ENCODE peak calls at places on chromosomes 6 and 20, in nine cellular contexts. I is spleen, Y is HFF-Myc, T is endothelial cell of umbilical vein, Z is SJSA1, P is A549, C is hepatocyte, G is left ventricle myocardium inferior, W is heart right ventricle. E is an unnamed sample.
A peak's percentile ranks its signal among the peaks of the same experiment; 100 is the strongest.

GRCh38 chr6:26743941-26744699 is 84.6 kb upstream of the ZNF322 start:
- DNase-seq in C (no peak), P (peak; percentile 21), Z (no peak), G (no peak), W (no peak), Y (no peak), I (no peak), T (no peak), E (no peak)

GRCh38 chr20:57662313-57663240 is 42.4 kb upstream of the ZBP1 start:
- DNase-seq in W (no peak), T (no peak), C (no peak), Y (no peak), P (no peak), I (peak; percentile 71), Z (no peak), G (peak; percentile 10), E (no peak)

GRCh38 chr6:1378224-1379025 is 11.0 kb upstream of the FOXF2 start:
- DNase-seq in I (no peak), G (no peak), Z (peak; percentile 33), Y (no peak), C (peak; percentile 15), P (no peak), T (no peak), W (no peak), E (no peak)

GRCh38 chr20:49278817-49279676 is 1.2 kb upstream of the ZNFX1 start:
- DNase-seq in I (peak; percentile 78), Y (no peak), G (no peak), W (no peak), P (peak; percentile 54), Z (no peak), T (no peak), C (peak; percentile 35), E (no peak)

GRCh38 chr6:75813476-75814250 is 64.6 kb downstream of the MYO6 start:
- DNase-seq in W (no peak), Y (no peak), C (no peak), P (no peak), T (no peak), Z (no peak), I (no peak), G (no peak), E (no peak)

GRCh38 chr6:137777299-137778075 is 89.6 kb upstream of the TNFAIP3 start:
- DNase-seq in T (peak; percentile 45), C (no peak), G (no peak), I (no peak), P (no peak), W (no peak), Y (no peak), Z (no peak), E (peak; percentile 73)

GRCh38 chr6:32666420-32667300 is at the start of gene HLA-DQB1:
- DNase-seq in P (peak; percentile 11), G (no peak), W (peak; percentile 61), Z (no peak), C (peak; percentile 74), I (no peak), Y (no peak), T (peak; percentile 30), E (peak; percentile 23)

GRCh38 chr6:166112580-166112979 is 55.1 kb downstream of the TBXT start:
- DNase-seq in W (no peak), P (peak; percentile 71), T (no peak), Z (peak; percentile 91), C (peak; percentile 57), I (no peak), Y (no peak), G (no peak), E (peak; percentile 80)

GRCh38 chr20:23205221-23205620 is 119.1 kb upstream of the CD93 start:
- DNase-seq in Y (no peak), W (no peak), T (no peak), C (no peak), P (no peak), I (no peak), G (no peak), Z (no peak), E (no peak)

GRCh38 chr20:23225407-23226060 is 125.1 kb upstream of the NXT1 start:
- DNase-seq in Y (no peak), T (no peak), I (no peak), P (peak; percentile 58), G (peak; percentile 48), C (peak; percentile 81), W (no peak), Z (no peak), E (peak; percentile 97)

GRCh38 chr6:33778475-33779121 is 10.3 kb downstream of the LEMD2 start:
- DNase-seq in G (no peak), Y (no peak), P (no peak), C (no peak), T (no peak), I (no peak), W (no peak), Z (no peak), E (no peak)

DNA sequence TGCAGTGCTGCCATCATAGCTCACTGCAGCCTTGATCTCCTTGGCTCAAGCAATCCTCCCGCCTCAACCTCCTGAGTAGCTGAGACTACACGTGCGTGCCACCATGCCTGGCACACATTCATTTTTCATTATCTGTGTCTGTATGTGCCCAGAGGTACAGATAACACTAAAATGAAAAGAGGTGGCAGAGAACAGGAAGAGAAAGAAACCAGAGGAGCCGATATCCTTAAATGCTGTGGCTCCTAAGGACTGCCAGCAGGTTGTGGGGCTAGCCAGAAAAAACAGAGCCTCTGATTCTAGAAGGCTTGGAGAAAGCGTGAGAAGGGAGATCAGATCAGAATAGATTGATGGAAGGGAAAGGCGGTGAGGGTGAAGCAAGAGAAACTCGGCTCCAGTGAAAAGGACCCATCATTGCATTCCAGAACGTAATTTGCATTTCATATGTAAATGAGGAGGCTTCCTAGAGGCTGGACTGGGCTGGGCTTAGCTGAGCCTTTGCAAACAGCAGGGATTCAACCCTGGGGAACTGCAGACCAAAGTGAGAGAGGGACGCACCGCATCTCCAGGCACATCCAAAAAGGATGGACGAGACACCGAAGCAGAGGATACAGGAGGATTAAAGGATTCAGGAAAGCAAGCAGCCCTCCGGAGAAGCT is 64.2 kb downstream of the GCNT2 start:
- DNase-seq in C (peak; percentile 36), T (no peak), Y (no peak), P (no peak), I (no peak), G (no peak), Z (no peak), W (no peak), E (no peak)
- H3K4me3 ChIP-seq in C (no peak overlapping the region), T (no peak overlapping the region), Y (no peak overlapping the region), P (no peak overlapping the region), I (no peak overlapping the region), G (peak overlapping the region; percentile 65), Z (no peak overlapping the region), W (no peak overlapping the region), E (no peak overlapping the region)

GRCh38 chr6:155913816-155914215 is 458.2 kb upstream of the NOX3 start:
- DNase-seq in T (no peak), P (no peak), W (no peak), Y (no peak), I (no peak), G (no peak), Z (no peak), C (no peak), E (no peak)

GRCh38 chr6:155915651-155916050 is 460.0 kb upstream of the NOX3 start:
- DNase-seq in Z (no peak), I (no peak), T (no peak), C (no peak), G (no peak), P (no peak), Y (no peak), W (no peak), E (no peak)

GRCh38 chr6:155916870-155917624 is 461.4 kb upstream of the NOX3 start:
- DNase-seq in Z (no peak), C (no peak), G (no peak), T (no peak), I (no peak), P (no peak), Y (no peak), W (no peak), E (no peak)
- H3K4me3 ChIP-seq in Z (no peak overlapping the region), C (no peak overlapping the region), G (no peak overlapping the region), T (no peak overlapping the region), I (no peak overlapping the region), P (no peak overlapping the region), Y (no peak overlapping the region), W (no peak overlapping the region), E (no peak overlapping the region)

GRCh38 chr20:21102252-21102609 is 3.9 kb downstream of the LINC00237 start:
- DNase-seq in C (no peak), Z (no peak), G (no peak), P (no peak), T (no peak), Y (no peak), W (no peak), I (no peak), E (no peak)
- H3K4me3 ChIP-seq in C (no peak overlapping the region), Z (no peak overlapping the region), G (peak overlapping the region; percentile 62), P (peak overlapping the region; percentile 27), T (no peak overlapping the region), Y (no peak overlapping the region), W (no peak overlapping the region), I (peak overlapping the region; percentile 36), E (no peak overlapping the region)

DNA sequence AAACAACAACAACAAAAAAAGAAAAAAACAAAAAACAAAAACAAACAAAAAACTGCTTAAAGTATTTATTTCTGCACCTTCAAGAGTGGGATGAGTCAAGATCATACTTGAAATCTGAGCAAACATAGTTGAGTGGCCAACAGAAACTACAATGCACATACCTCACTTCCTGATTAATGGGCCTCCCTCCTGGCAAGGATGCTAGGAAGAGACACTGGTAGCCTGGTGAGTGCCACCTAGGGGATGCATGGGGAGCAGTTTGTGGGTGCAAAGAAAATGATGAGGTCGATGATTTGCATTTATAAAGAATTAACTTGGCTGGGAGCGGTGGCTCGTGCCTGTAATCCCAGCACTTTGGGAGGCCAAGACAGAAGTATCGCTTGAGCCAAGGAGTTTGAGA is 808.1 kb downstream of the MAFB start:
- DNase-seq in Y (no peak), P (peak; percentile 17), I (no peak), Z (no peak), C (no peak), W (no peak), G (no peak), T (peak; percentile 5), E (no peak)
- H3K4me3 ChIP-seq in Y (no peak overlapping the region), P (no peak overlapping the region), I (no peak overlapping the region), Z (no peak overlapping the region), C (no peak overlapping the region), W (no peak overlapping the region), G (no peak overlapping the region), T (no peak overlapping the region), E (no peak overlapping the region)

GRCh38 chr20:63708301-63709148 is 686 bp downstream of the ZGPAT start:
- DNase-seq in I (peak; percentile 86), C (peak; percentile 47), Z (no peak), W (no peak), P (no peak), T (no peak), G (no peak), Y (no peak), E (no peak)
- H3K4me3 ChIP-seq in I (peak overlapping the region; percentile 90), C (peak overlapping the region; percentile 72), Z (peak overlapping the region; percentile 89), W (peak overlapping the region; percentile 78), P (peak overlapping the region; percentile 98), T (peak overlapping the region; percentile 62), G (peak overlapping the region; percentile 96), Y (peak overlapping the region; percentile 90), E (peak overlapping the region; percentile 74)

DNA sequence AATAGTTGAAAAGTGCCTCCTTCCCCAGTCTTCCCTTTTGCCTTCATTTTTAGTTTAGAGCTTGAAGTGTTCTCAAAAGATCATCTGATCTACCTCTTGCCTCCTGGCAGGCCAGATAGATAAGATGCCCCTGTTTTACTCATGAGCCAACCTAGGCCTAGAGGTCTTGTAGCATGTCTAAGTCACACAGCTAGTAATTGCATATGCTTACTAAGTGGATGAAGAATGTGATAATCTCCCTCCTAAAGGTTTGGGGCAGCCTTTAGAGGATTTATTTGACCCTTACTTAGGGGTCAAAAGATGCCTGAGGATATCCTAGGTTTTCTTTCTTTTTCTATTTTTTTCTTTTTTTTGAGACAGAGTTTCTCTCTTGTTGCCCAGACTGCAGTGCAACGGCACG is 2.1 kb downstream of the C6orf141 start:
- DNase-seq in C (no peak), I (no peak), T (no peak), G (no peak), Z (no peak), W (no peak), Y (no peak), P (no peak), E (no peak)
- H3K4me3 ChIP-seq in C (no peak overlapping the region), I (no peak overlapping the region), T (no peak overlapping the region), G (no peak overlapping the region), Z (no peak overlapping the region), W (no peak overlapping the region), Y (peak overlapping the region; percentile 68), P (peak overlapping the region; percentile 65), E (peak overlapping the region; percentile 13)